ENCODE peak calls at places on chromosome X, in five cellular contexts. R, B, I, L and N are unnamed samples.
A peak's percentile ranks its signal among the peaks of the same experiment; 100 is the strongest.

GRCh38 chrX:31603411-31604120 is 531.7 kb upstream of the FTHL17 start:
- DNase-seq in R (no peak), B (no peak), I (no peak), L (no peak), N (no peak)

GRCh38 chrX:136473663-136474062 is 14.1 kb upstream of the BRS3 start:
- DNase-seq in R (no peak), B (no peak), I (no peak), L (no peak), N (no peak)

GRCh38 chrX:21972721-21973120 is 32.2 kb downstream of the SMS start:
- DNase-seq in R (peak; percentile 10), B (no peak), I (no peak), L (no peak), N (no peak)

GRCh38 chrX:150683536-150684146 is 9.6 kb upstream of the MTMR1 start:
- DNase-seq in R (peak; percentile 74), B (peak; percentile 35), I (no peak), L (no peak), N (no peak)

GRCh38 chrX:42176790-42177189 is 253.4 kb upstream of the CASK start:
- DNase-seq in R (peak; percentile 2), B (no peak), I (no peak), L (no peak), N (no peak)

GRCh38 chrX:154748712-154749339 is 2.1 kb downstream of the GAB3 start:
- DNase-seq in R (peak; percentile 88), B (peak; percentile 56), I (no peak), L (peak; percentile 37), N (no peak)

GRCh38 chrX:119605398-119605738 is 856 bp downstream of the NKRF start:
- DNase-seq in R (no peak), B (peak; percentile 28), I (no peak), L (peak; percentile 10), N (no peak)

GRCh38 chrX:150506486-150506885 is 61.9 kb upstream of the MTM1 start:
- DNase-seq in R (no peak), B (no peak), I (no peak), L (no peak), N (no peak)

GRCh38 chrX:9464435-9465371 is at the start of gene TBL1X:
- DNase-seq in R (peak; percentile 67), B (peak; percentile 43), I (peak; percentile 70), L (peak; percentile 59), N (peak; percentile 87)

GRCh38 chrX:50769389-50770063 is 44.5 kb downstream of the SHROOM4 start:
- DNase-seq in R (no peak), B (no peak), I (no peak), L (no peak), N (no peak)

GRCh38 chrX:153556767-153557166 is 39.3 kb downstream of the ATP2B3 start:
- DNase-seq in R (no peak), B (no peak), I (no peak), L (no peak), N (no peak)

GRCh38 chrX:13473666-13474516 is 95.5 kb upstream of the EGFL6 start:
- DNase-seq in R (no peak), B (no peak), I (no peak), L (peak; percentile 20), N (no peak)

GRCh38 chrX:75603833-75604232 is 81.0 kb upstream of the ZDHHC15 start:
- DNase-seq in R (peak; percentile 43), B (peak; percentile 16), I (no peak), L (no peak), N (no peak)

GRCh38 chrX:32614707-32615106 is 596.6 kb downstream of the DMD start:
- DNase-seq in R (no peak), B (no peak), I (no peak), L (no peak), N (no peak)

GRCh38 chrX:153641575-153642312 is 5.3 kb upstream of the DUSP9 start:
- DNase-seq in R (no peak), B (no peak), I (no peak), L (no peak), N (no peak)

GRCh38 chrX:100072286-100072685 is 337.8 kb downstream of the PCDH19 start:
- DNase-seq in R (no peak), B (no peak), I (no peak), L (no peak), N (no peak)

GRCh38 chrX:111511477-111511876 is at the start of gene SERTM2:
- DNase-seq in R (no peak), B (no peak), I (no peak), L (no peak), N (no peak)

GRCh38 chrX:154329284-154329683 is 33.7 kb downstream of the TKTL1 start:
- DNase-seq in R (no peak), B (no peak), I (no peak), L (no peak), N (no peak)

GRCh38 chrX:43655961-43656494 is at the start of gene MAOA:
- DNase-seq in R (peak; percentile 33), B (peak; percentile 43), I (peak; percentile 81), L (peak; percentile 68), N (peak; percentile 92)

GRCh38 chrX:68146054-68146453 is 287.2 kb downstream of the OPHN1 start:
- DNase-seq in R (peak; percentile 47), B (peak; percentile 1), I (no peak), L (no peak), N (no peak)

GRCh38 chrX:40108959-40109287 is 11.2 kb upstream of the BCOR start:
- DNase-seq in R (peak; percentile 79), B (peak; percentile 62), I (peak; percentile 84), L (peak; percentile 81), N (peak; percentile 95)

GRCh38 chrX:139738581-139738980 is 30.6 kb upstream of the MCF2 start:
- DNase-seq in R (peak; percentile 65), B (no peak), I (no peak), L (no peak), N (no peak)

GRCh38 chrX:149151805-149152757 is 353.0 kb downstream of the IDS start:
- DNase-seq in R (no peak), B (no peak), I (no peak), L (peak; percentile 6), N (no peak)

GRCh38 chrX:103431316-103431715 is 55.0 kb downstream of the BEX3 start:
- DNase-seq in R (peak; percentile 21), B (no peak), I (no peak), L (no peak), N (no peak)

GRCh38 chrX:120536056-120536455 is 24.7 kb downstream of the CUL4B start:
- DNase-seq in R (no peak), B (no peak), I (no peak), L (no peak), N (no peak)

GRCh38 chrX:118271770-118272169 is 74.1 kb upstream of the WDR44 start:
- DNase-seq in R (no peak), B (no peak), I (no peak), L (no peak), N (no peak)

DNA sequence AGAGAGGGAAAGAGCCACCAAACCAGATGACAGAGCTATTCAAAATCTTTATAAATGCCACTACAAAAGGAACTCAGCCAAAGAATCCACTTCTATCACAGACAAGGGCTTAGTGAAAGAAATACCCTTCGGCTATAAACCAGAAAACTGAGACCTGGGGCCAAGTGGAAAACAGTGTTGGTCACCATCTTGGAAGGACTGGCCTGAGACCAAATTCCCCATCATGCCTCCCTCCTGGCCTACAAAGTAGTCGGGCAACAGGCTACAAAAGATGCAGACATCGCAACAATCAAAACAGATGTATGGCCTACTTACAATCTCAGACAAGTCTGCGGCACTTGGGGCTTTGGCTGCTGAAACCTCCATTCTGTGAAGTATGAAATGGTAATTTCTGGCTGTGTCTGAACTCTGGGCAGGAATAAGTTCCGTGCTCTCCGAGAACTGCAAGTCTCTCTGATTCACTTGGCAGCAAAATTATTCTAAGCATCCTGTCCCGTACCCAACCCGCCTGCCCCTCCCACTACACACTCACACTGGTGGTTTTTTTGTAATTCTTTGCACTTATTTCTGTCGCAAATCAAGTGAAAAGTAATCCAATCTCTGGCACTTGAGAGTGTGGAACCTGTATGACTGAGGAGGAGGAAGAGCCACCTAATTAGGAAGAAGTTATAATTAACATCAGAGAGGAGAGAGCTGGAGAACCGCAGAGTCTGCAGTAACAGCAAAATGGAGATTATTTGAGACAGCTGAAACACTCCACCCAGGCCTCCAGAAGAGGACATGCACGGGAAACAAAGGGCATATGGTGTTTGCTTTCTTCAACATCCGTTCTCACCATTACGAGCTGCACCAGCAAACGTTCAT is 87.8 kb downstream of the SH3KBP1 start:
- DNase-seq in R (no peak), B (no peak), I (no peak), L (peak; percentile 13), N (no peak)
- H3K27ac ChIP-seq in R (peak overlapping the region; percentile 8), B (no peak overlapping the region), I (peak overlapping the region; percentile 9), L (peak overlapping the region; percentile 51), N (no peak overlapping the region)

GRCh38 chrX:87663421-87663820 is 145.8 kb downstream of the KLHL4 start:
- DNase-seq in R (no peak), B (no peak), I (no peak), L (no peak), N (no peak)
- H3K4me1 ChIP-seq in R (no peaks in the 10 kb centered on the region), B (no peaks in the 10 kb centered on the region), I (no peaks in the 10 kb centered on the region), L (no peaks in the 10 kb centered on the region), N (no peaks in the 10 kb centered on the region)

DNA sequence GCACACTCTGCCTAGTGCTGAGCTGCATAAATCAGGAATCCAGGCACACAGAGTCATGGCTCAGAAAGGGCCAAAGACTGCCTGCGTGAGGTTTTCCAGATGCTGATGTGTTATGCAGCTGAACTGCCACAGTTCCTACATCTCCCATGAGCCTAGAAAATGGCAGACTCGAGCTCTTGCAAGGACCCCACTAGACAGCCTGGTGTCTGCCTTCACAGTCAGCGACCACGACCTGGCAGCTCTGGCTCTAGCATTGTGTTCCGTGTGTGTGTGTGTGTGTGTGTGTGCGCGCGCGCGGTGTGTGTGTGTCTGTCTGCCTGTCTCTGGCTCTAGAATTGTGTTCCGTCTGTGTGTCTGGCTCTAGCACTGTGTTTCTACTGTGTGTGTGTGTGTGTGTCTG is 203.6 kb upstream of the AGTR2 start:
- DNase-seq in R (no peak), B (no peak), I (no peak), L (no peak), N (no peak)
- H3K4me3 ChIP-seq in R (no peak overlapping the region), B (no peak overlapping the region), I (no peak overlapping the region), L (no peak overlapping the region), N (no peak overlapping the region)

GRCh38 chrX:15157624-15158023 is 112.3 kb downstream of the ASB9 start:
- DNase-seq in R (no peak), B (no peak), I (no peak), L (no peak), N (no peak)
- H3K27ac ChIP-seq in R (no peak overlapping the region), B (no peak overlapping the region), I (no peak overlapping the region), L (no peak overlapping the region), N (no peak overlapping the region)

DNA sequence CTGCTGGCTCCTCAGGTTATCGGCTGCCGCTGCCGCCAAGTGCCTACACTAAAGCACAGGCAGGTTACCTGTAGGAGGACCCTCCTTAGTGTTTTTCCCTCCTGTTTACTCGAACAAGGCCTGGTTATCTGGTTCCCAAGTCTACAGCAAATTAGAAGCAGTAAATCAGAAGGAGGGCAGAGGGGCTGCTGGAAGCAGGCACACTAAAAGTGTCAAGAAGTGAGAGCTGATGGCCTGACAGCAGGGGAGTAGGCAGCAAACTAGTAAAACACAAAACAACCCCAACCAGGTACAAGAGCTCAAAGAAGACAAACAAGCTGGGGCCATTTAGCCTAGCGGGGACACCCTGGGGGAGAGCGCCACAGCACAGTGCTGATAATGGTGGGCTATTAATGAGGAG is 125.1 kb upstream of the PJA1 start:
- DNase-seq in R (no peak), B (no peak), I (no peak), L (no peak), N (no peak)
- H3K4me1 ChIP-seq in R (no peaks in the 10 kb centered on the region), B (no peaks in the 10 kb centered on the region), I (peaks cover 6% of the 10 kb centered on the region), L (peaks cover 4% of the 10 kb centered on the region), N (no peaks in the 10 kb centered on the region)

DNA sequence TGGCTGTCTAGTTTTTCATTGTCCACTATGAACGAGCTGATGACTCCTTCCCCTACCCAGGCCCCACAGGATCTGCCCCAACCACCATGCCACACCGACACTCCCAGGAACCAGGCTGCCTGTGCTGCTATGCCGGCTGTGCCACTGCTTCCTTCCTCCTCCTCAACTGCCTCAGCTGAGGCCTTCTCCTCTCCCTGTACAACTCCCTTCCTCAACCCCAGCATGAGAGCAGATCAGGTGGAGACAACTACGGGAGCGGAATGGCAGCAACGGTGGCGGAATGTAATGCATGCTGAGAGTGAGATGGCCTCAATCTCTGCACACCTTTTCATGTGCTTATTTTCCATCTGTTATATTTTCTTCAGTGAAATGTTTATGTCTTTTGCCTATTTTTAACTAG is 76.3 kb upstream of the ASB12 start:
- DNase-seq in R (no peak), B (no peak), I (no peak), L (no peak), N (no peak)
- H3K4me3 ChIP-seq in R (no peak overlapping the region), B (no peak overlapping the region), I (no peak overlapping the region), L (no peak overlapping the region), N (no peak overlapping the region)